ENCODE peak calls at places on chromosomes 4 and X, in seven cellular contexts. U is foreskin fibroblast, N is PC-9, T is Karpas-422, E is HAP-1, Y is uterus, P is left ventricle myocardium inferior. Z is an unnamed sample.

GRCh38 chr4:721261-722171 is 15.9 kb downstream of the PCGF3 start:
- DNase-seq in E (no peak), Y (peak; percentile 49), N (no peak), T (no peak), P (no peak), U (no peak), Z (no peak)

GRCh38 chr4:80610845-80611244 is 275.3 kb downstream of the CFAP299 start:
- DNase-seq in N (no peak), Y (no peak), E (no peak), U (peak; percentile 67), P (no peak), T (peak; percentile 81), Z (no peak)

GRCh38 chr4:14928035-14928434 is 74.2 kb upstream of the CPEB2 start:
- DNase-seq in P (no peak), Y (no peak), T (no peak), N (no peak), E (no peak), U (no peak), Z (no peak)

GRCh38 chrX:71000139-71000538 is 68.0 kb downstream of the SNX12 start:
- DNase-seq in Y (no peak), U (no peak), E (no peak), N (no peak), P (no peak), T (no peak), Z (no peak)

GRCh38 chr4:168541608-168541953 is 44.7 kb downstream of the PALLD start:
- DNase-seq in P (no peak), N (peak; percentile 64), U (peak; percentile 78), T (no peak), Y (no peak), E (no peak), Z (peak; percentile 42)

GRCh38 chr4:102449751-102450352 is 51.3 kb upstream of the NFKB1 start:
- DNase-seq in N (peak; percentile 13), U (peak; percentile 71), Y (peak; percentile 43), T (peak; percentile 81), E (peak; percentile 65), P (no peak), Z (peak; percentile 75)

GRCh38 chr4:121370729-121371325 is 10.0 kb downstream of the QRFPR start:
- DNase-seq in P (peak; percentile 22), E (peak; percentile 43), T (peak; percentile 84), U (peak; percentile 71), Y (peak; percentile 24), N (peak; percentile 33), Z (peak; percentile 58)

GRCh38 chrX:154799554-154800348 is 5.5 kb downstream of the MPP1 start:
- DNase-seq in E (peak; percentile 41), Y (peak; percentile 28), N (peak; percentile 31), P (no peak), U (peak; percentile 5), T (no peak), Z (peak; percentile 64)

GRCh38 chr4:169208516-169208915 is 62.2 kb downstream of the SH3RF1 start:
- DNase-seq in U (peak; percentile 79), N (no peak), P (no peak), E (no peak), Y (no peak), T (no peak), Z (peak; percentile 29)

GRCh38 chrX:129606918-129607317 is 47.8 kb downstream of the APLN start:
- DNase-seq in T (peak; percentile 85), E (peak; percentile 59), P (no peak), U (peak; percentile 67), Y (peak; percentile 72), N (peak; percentile 55), Z (peak; percentile 71)

GRCh38 chr4:25528391-25528790 is 127.3 kb upstream of the SLC34A2 start:
- DNase-seq in U (no peak), P (no peak), E (no peak), Y (no peak), T (no peak), N (no peak), Z (no peak)

GRCh38 chrX:96569034-96569433 is 115.6 kb upstream of the DIAPH2 start:
- DNase-seq in U (no peak), E (no peak), Y (no peak), N (no peak), P (no peak), T (no peak), Z (no peak)

GRCh38 chrX:43166874-43167273 is 388.9 kb upstream of the PPP1R2C start:
- DNase-seq in P (no peak), E (no peak), T (no peak), Y (no peak), U (no peak), N (no peak), Z (no peak)

GRCh38 chr4:158255727-158256324 is 45.5 kb downstream of the TMEM144 start:
- DNase-seq in T (peak; percentile 81), P (no peak), E (peak; percentile 60), Y (no peak), U (peak; percentile 74), N (no peak), Z (peak; percentile 61)

GRCh38 chr4:74541611-74542177 is 96.8 kb downstream of the AREG start:
- DNase-seq in U (no peak), T (no peak), N (no peak), P (no peak), E (no peak), Y (no peak), Z (no peak)

GRCh38 chr4:16745009-16745408 is 153.4 kb downstream of the LDB2 start:
- DNase-seq in U (peak; percentile 73), N (no peak), Y (peak; percentile 74), P (no peak), E (no peak), T (no peak), Z (no peak)

GRCh38 chr4:71406459-71406963 is 67.7 kb downstream of the SLC4A4 start:
- DNase-seq in N (no peak), P (no peak), Y (no peak), T (no peak), E (no peak), U (peak; percentile 28), Z (peak; percentile 60)

GRCh38 chr4:24800273-24800880 is 5.0 kb downstream of the SOD3 start:
- DNase-seq in U (no peak), Y (no peak), P (peak; percentile 31), T (no peak), E (no peak), N (no peak), Z (no peak)

GRCh38 chrX:666762-667161 is 36.2 kb downstream of the SHOX start:
- DNase-seq in N (no peak), U (peak; percentile 40), T (no peak), Y (no peak), E (no peak), P (no peak), Z (no peak)

GRCh38 chrX:150377010-150377409 is 13.9 kb downstream of the MAMLD1 start:
- DNase-seq in P (no peak), E (no peak), N (no peak), T (no peak), U (no peak), Y (no peak), Z (no peak)

GRCh38 chrX:109848451-109849050 is 115.5 kb upstream of the ACSL4 start:
- DNase-seq in U (no peak), E (peak; percentile 100), T (peak; percentile 70), N (no peak), P (no peak), Y (no peak), Z (no peak)

GRCh38 chr4:159204566-159204965 is 101.7 kb downstream of the RAPGEF2 start:
- DNase-seq in T (no peak), U (no peak), E (no peak), P (no peak), Y (no peak), N (no peak), Z (no peak)

GRCh38 chr4:7139167-7139979 is 53.0 kb upstream of the SORCS2 start:
- DNase-seq in Y (no peak), P (no peak), T (no peak), U (no peak), N (no peak), E (no peak), Z (no peak)

GRCh38 chr4:182238355-182238931 is 4.8 kb upstream of the TENM3 start:
- DNase-seq in P (no peak), Y (no peak), E (no peak), N (no peak), T (no peak), U (no peak), Z (no peak)

GRCh38 chr4:189035091-189035490 is 895.9 kb downstream of the TRIML1 start:
- DNase-seq in E (no peak), Y (no peak), T (no peak), U (no peak), P (no peak), N (no peak), Z (no peak)

GRCh38 chrX:10098235-10098819 is 58.4 kb upstream of the CLCN4 start:
- DNase-seq in E (no peak), P (no peak), N (no peak), U (no peak), T (peak; percentile 40), Y (no peak), Z (no peak)

GRCh38 chrX:103565752-103566151 is 19.6 kb upstream of the TCEAL4 start:
- DNase-seq in P (no peak), U (peak; percentile 76), Y (no peak), E (no peak), T (no peak), N (no peak), Z (peak; percentile 80)

GRCh38 chr4:119529788-119530187 is 98.8 kb downstream of the PDE5A start:
- DNase-seq in Y (no peak), P (no peak), E (no peak), N (no peak), T (no peak), U (no peak), Z (no peak)

DNA sequence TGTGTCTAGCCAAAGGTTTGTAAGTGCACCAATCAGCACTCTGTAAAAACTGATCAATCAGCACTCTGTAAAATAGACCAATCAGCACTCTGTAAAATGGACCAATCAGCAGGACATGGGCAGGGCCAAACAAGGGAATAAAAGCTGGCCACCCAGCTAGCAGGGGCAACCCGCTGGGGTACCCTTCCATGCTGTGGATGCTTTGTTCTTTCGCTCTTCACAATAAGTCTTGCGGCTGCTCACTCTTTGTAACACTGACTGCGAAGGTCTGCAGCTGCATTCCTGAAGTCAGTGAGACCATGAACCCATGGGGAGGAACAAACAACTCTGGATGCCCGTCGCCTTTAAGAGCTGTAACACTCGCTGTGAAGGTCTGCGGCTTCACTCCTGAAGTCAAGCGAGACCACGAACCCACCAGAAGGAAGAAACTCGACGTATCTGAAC is 14.3 kb downstream of the HNRNPDL start:
- DNase-seq in T (no peak), P (no peak), Y (no peak), U (no peak), E (no peak), N (no peak), Z (no peak)
- H3K4me3 ChIP-seq in T (no peak overlapping the region), P (no peak overlapping the region), Y (no peak overlapping the region), U (no peak overlapping the region), E (no peak overlapping the region), N (no peak overlapping the region), Z (no peak overlapping the region)

GRCh38 chrX:21838937-21839333 is 482 bp upstream of the MBTPS2 start:
- DNase-seq in U (peak; percentile 40), T (peak; percentile 74), E (peak; percentile 12), N (no peak), Y (no peak), P (no peak), Z (no peak)
- H3K4me3 ChIP-seq in U (peak overlapping the region; percentile 69), T (peak overlapping the region; percentile 77), E (peak overlapping the region; percentile 91), N (peak overlapping the region; percentile 89), Y (peak overlapping the region; percentile 61), P (peak overlapping the region; percentile 80), Z (peak overlapping the region; percentile 49)

GRCh38 chr4:17780461-17781071 is 855 bp downstream of the FAM184B start:
- DNase-seq in T (no peak), N (no peak), U (peak; percentile 43), P (no peak), E (no peak), Y (no peak), Z (no peak)
- H3K4me3 ChIP-seq in T (no peak overlapping the region), N (no peak overlapping the region), U (peak overlapping the region; percentile 56), P (peak overlapping the region; percentile 65), E (no peak overlapping the region), Y (no peak overlapping the region), Z (peak overlapping the region; percentile 29)

GRCh38 chrX:19789376-19789775 is 98.0 kb downstream of the SH3KBP1 start:
- DNase-seq in E (no peak), T (no peak), N (no peak), P (no peak), U (no peak), Y (no peak), Z (no peak)
- H3K4me3 ChIP-seq in E (no peak overlapping the region), T (no peak overlapping the region), N (no peak overlapping the region), P (no peak overlapping the region), U (no peak overlapping the region), Y (no peak overlapping the region), Z (no peak overlapping the region)